ENCODE peak calls at places on chromosome 5, in nine cellular contexts. E is Panc1; W is endodermal cell; X is right lobe of liver; V is tibial nerve; H is naive thymus-derived CD4-positive, alpha-beta T cell; M is A549; D is sigmoid colon; S is colonic mucosa. I is an unnamed sample.

GRCh38 chr5:145858929-145859328 is 13.9 kb downstream of the GRXCR2 start:
- DNase-seq in E (no peak), W (no peak), X (no peak), V (no peak), H (no peak), M (no peak), D (no peak), S (no peak), I (no peak)

GRCh38 chr5:14676320-14676719 is 11.8 kb downstream of the OTULIN start:
- DNase-seq in E (no peak), W (no peak), X (no peak), V (no peak), H (no peak), M (no peak), D (no peak), S (no peak), I (no peak)

GRCh38 chr5:32420506-32420905 is 24.0 kb downstream of the ZFR start:
- DNase-seq in E (no peak), W (no peak), X (no peak), V (no peak), H (no peak), M (no peak), D (no peak), S (no peak), I (no peak)

GRCh38 chr5:84274585-84275468 is 109.9 kb downstream of the EDIL3 start:
- DNase-seq in E (no peak), W (peak; percentile 75), X (no peak), V (no peak), H (no peak), M (peak; percentile 14), D (no peak), S (peak; percentile 59), I (no peak)

GRCh38 chr5:14447958-14448881 is 133.4 kb upstream of the OTULINL start:
- DNase-seq in E (no peak), W (no peak), X (no peak), V (no peak), H (no peak), M (no peak), D (no peak), S (peak; percentile 50), I (no peak)

GRCh38 chr5:69261034-69261433 is 26.3 kb downstream of the CDK7 start:
- DNase-seq in E (no peak), W (no peak), X (no peak), V (no peak), H (no peak), M (no peak), D (no peak), S (no peak), I (no peak)

GRCh38 chr5:155728857-155729683 is 597.9 kb upstream of the SGCD start:
- DNase-seq in E (no peak), W (peak; percentile 75), X (no peak), V (no peak), H (no peak), M (no peak), D (no peak), S (no peak), I (no peak)

GRCh38 chr5:28403846-28404245 is 1365.5 kb upstream of the CDH9 start:
- DNase-seq in E (no peak), W (peak; percentile 61), X (no peak), V (no peak), H (no peak), M (no peak), D (no peak), S (no peak), I (no peak)

GRCh38 chr5:112628219-112628618 is 109.5 kb upstream of the APC start:
- DNase-seq in E (no peak), W (peak; percentile 71), X (no peak), V (no peak), H (no peak), M (no peak), D (no peak), S (no peak), I (no peak)

GRCh38 chr5:168162464-168162863 is 129.0 kb upstream of the WWC1 start:
- DNase-seq in E (no peak), W (no peak), X (no peak), V (no peak), H (no peak), M (no peak), D (no peak), S (no peak), I (no peak)

GRCh38 chr5:132764671-132765070 is 12.4 kb downstream of the SEPTIN8 start:
- DNase-seq in E (no peak), W (peak; percentile 36), X (no peak), V (no peak), H (no peak), M (no peak), D (no peak), S (no peak), I (no peak)

GRCh38 chr5:126849101-126849678 is 72.3 kb downstream of the LMNB1 start:
- DNase-seq in E (no peak), W (peak; percentile 34), X (peak; percentile 63), V (no peak), H (no peak), M (no peak), D (no peak), S (no peak), I (no peak)

GRCh38 chr5:96288845-96289185 is 144.2 kb downstream of the PCSK1 start:
- DNase-seq in E (no peak), W (no peak), X (no peak), V (no peak), H (no peak), M (no peak), D (no peak), S (no peak), I (no peak)

GRCh38 chr5:78912085-78912771 is 72.9 kb downstream of the ARSB start:
- DNase-seq in E (no peak), W (no peak), X (no peak), V (no peak), H (no peak), M (no peak), D (no peak), S (no peak), I (no peak)

GRCh38 chr5:128135286-128135685 is 51.7 kb downstream of the SLC12A2 start:
- DNase-seq in E (no peak), W (no peak), X (no peak), V (no peak), H (no peak), M (no peak), D (no peak), S (no peak), I (no peak)

GRCh38 chr5:115209279-115209678 is 39.6 kb upstream of the TRIM36 start:
- DNase-seq in E (no peak), W (no peak), X (no peak), V (no peak), H (peak; percentile 19), M (no peak), D (no peak), S (no peak), I (no peak)

GRCh38 chr5:158126442-158127399 is 267.8 kb upstream of the CLINT1 start:
- DNase-seq in E (no peak), W (no peak), X (no peak), V (no peak), H (no peak), M (no peak), D (no peak), S (no peak), I (no peak)

GRCh38 chr5:67355135-67355729 is 158.6 kb upstream of the CD180 start:
- DNase-seq in E (no peak), W (no peak), X (no peak), V (no peak), H (no peak), M (no peak), D (no peak), S (no peak), I (no peak)

GRCh38 chr5:116543501-116543900 is 31.1 kb downstream of the SEMA6A start:
- DNase-seq in E (no peak), W (no peak), X (no peak), V (no peak), H (no peak), M (no peak), D (no peak), S (no peak), I (no peak)

DNA sequence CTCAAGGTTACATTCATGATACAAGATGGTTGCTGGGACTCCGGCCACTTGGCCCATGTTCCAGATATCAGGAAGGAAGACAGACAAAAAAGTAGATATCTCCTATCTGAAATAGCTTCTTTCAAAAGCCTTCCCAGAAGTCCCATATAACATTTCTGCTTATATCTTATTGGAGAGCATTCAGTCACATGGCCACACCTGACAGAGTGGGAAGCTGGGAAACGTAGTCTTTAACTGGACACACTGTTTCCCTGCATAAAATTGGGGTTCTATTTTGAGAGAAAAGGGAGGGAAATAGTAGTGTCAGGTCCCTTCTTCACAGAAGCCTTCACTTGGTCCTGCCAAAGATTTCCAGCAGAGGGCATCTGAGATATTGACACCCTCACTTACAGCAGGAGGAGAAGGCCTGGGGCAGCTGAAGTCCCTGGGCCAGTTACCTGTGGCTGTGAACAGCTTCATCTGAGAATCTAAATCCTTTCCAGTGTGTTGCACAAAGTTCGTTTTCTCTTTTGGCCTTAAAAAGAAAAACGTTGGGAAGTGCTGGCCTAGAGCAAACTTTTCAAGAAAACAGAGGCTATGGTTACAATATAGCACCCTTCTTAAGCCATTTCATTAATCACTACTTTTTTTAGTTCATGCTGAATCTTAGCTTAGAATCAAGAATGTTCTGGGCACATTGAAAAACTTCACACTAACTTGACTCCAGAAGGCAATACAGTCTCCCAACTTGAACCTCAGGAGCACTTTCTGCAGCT is 33.5 kb downstream of the SPEF2 start:
- DNase-seq in E (peak; percentile 7), W (peak; percentile 82), X (peak; percentile 50), V (no peak), H (peak; percentile 71), M (peak; percentile 5), D (no peak), S (peak; percentile 22), I (no peak)
- H3K9me3 ChIP-seq in E (no peaks in the 10 kb centered on the region), W (no peaks in the 10 kb centered on the region), X (no peaks in the 10 kb centered on the region), V (no peaks in the 10 kb centered on the region), H (no peaks in the 10 kb centered on the region), M (no peaks in the 10 kb centered on the region), D (no peaks in the 10 kb centered on the region), S (no peaks in the 10 kb centered on the region), I (no peaks in the 10 kb centered on the region)

DNA sequence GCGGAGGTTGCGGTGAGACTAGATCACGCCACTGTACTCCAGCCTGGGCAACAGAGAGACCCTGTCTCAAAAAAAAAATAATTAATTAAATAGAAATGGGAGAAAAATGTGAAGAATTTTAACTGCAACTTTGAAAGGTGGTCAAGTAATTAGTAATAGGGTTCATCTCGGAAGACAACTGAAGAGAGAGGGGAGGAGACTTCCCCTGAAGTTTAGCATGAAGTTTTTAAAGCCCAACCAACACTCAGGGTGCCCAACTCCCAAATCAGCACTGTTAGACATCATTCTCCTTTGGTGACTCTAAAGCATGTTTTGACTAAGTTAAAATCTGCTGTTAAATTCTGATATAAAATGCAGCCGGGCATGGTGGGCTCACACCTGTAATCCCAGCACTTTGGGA is 1.5 kb upstream of the CSNK1A1 start:
- DNase-seq in E (no peak), W (no peak), X (no peak), V (no peak), H (no peak), M (no peak), D (no peak), S (no peak), I (no peak)
- H3K27ac ChIP-seq in E (peak overlapping the region; percentile 98), W (no peak overlapping the region), X (no peak overlapping the region), V (no peak overlapping the region), H (no peak overlapping the region), M (peak overlapping the region; percentile 65), D (peak overlapping the region; percentile 99), S (no peak overlapping the region), I (no peak overlapping the region)

GRCh38 chr5:118937393-118938061 is 50.8 kb downstream of the DTWD2 start:
- DNase-seq in E (no peak), W (no peak), X (no peak), V (no peak), H (no peak), M (no peak), D (no peak), S (no peak), I (no peak)
- H3K9me3 ChIP-seq in E (no peaks in the 10 kb centered on the region), W (peaks cover 18% of the 10 kb centered on the region), X (no peaks in the 10 kb centered on the region), V (no peaks in the 10 kb centered on the region), H (no peaks in the 10 kb centered on the region), M (no peaks in the 10 kb centered on the region), D (no peaks in the 10 kb centered on the region), S (no peaks in the 10 kb centered on the region), I (no peaks in the 10 kb centered on the region)

GRCh38 chr5:5687113-5687512 is 264.6 kb downstream of the ICE1 start:
- DNase-seq in E (no peak), W (no peak), X (no peak), V (no peak), H (no peak), M (no peak), D (no peak), S (no peak), I (no peak)
- H3K27ac ChIP-seq in E (no peak overlapping the region), W (no peak overlapping the region), X (no peak overlapping the region), V (no peak overlapping the region), H (no peak overlapping the region), M (no peak overlapping the region), D (no peak overlapping the region), S (no peak overlapping the region), I (no peak overlapping the region)

I was measured in upper lobe of right lung.